ENCODE peak calls at places on chromosome 21, in nine cellular contexts. N, W, E, G, R, I, X, T and M are unnamed samples. For H3K4me1, the result is how much of the 10 kb centered on the place peaks cover.

GRCh38 chr21:37848721-37849490 is 67.4 kb downstream of the KCNJ6 start:
- DNase-seq in T (no peak), E (no peak), N (peak), W (no peak), G (no peak), X (no peak), R (no peak), I (no peak), M (no peak)

GRCh38 chr21:17925900-17926299 is 106.7 kb upstream of the C21orf91 start:
- DNase-seq in E (no peak), W (peak), R (no peak), X (peak), T (no peak), G (no peak), I (no peak), N (peak), M (peak)

GRCh38 chr21:16678479-16678878 is 834.4 kb upstream of the CXADR start:
- DNase-seq in E (no peak), G (no peak), N (no peak), I (no peak), R (no peak), X (no peak), W (no peak), T (no peak), M (no peak)

GRCh38 chr21:32817206-32817605 is 45.7 kb upstream of the PAXBP1 start:
- DNase-seq in G (no peak), T (no peak), E (peak), R (no peak), X (no peak), N (no peak), W (no peak), I (no peak), M (no peak)

GRCh38 chr21:17461014-17461413 is 51.8 kb upstream of the CXADR start:
- DNase-seq in X (no peak), R (no peak), I (no peak), G (peak), W (no peak), N (peak), E (peak), T (no peak), M (no peak)

GRCh38 chr21:46153259-46154154 is 1.9 kb downstream of the FTCD start:
- DNase-seq in X (no peak), G (peak), I (peak), R (peak), E (peak), T (no peak), N (peak), W (peak), M (no peak)

GRCh38 chr21:45094412-45094811 is 20.0 kb downstream of the ADARB1 start:
- DNase-seq in W (no peak), X (no peak), I (no peak), G (no peak), E (no peak), R (no peak), T (no peak), N (no peak), M (no peak)

GRCh38 chr21:39336457-39337008 is 12.4 kb downstream of the HMGN1 start:
- DNase-seq in N (no peak), T (no peak), I (no peak), W (peak), G (no peak), E (no peak), X (no peak), R (no peak), M (no peak)

GRCh38 chr21:29218749-29219148 is 80.0 kb upstream of the BACH1 start:
- DNase-seq in T (no peak), W (no peak), N (no peak), I (no peak), G (no peak), X (peak), E (no peak), R (no peak), M (no peak)

GRCh38 chr21:45027241-45028196 is 46.9 kb upstream of the ADARB1 start:
- DNase-seq in N (no peak), G (no peak), T (no peak), W (no peak), X (no peak), I (no peak), E (no peak), R (peak), M (no peak)

GRCh38 chr21:31798842-31799691 is 67.1 kb upstream of the SCAF4 start:
- DNase-seq in I (no peak), N (no peak), W (no peak), X (peak), G (no peak), T (no peak), R (no peak), E (no peak), M (no peak)

GRCh38 chr21:14070968-14071367 is 139.8 kb downstream of the LIPI start:
- DNase-seq in R (no peak), G (no peak), I (no peak), N (no peak), E (no peak), X (no peak), T (no peak), W (no peak), M (no peak)

GRCh38 chr21:31974454-31974985 is 101.7 kb downstream of the HUNK start:
- DNase-seq in W (peak), G (no peak), I (peak), E (peak), N (no peak), X (no peak), T (no peak), R (no peak), M (no peak)

GRCh38 chr21:45791562-45792418 is 148.3 kb downstream of the PCBP3 start:
- DNase-seq in E (no peak), I (no peak), R (no peak), T (no peak), G (no peak), X (no peak), W (no peak), N (no peak), M (no peak)

GRCh38 chr21:31557956-31558838 is 101.3 kb upstream of the SOD1 start:
- DNase-seq in R (no peak), I (no peak), X (peak), W (peak), N (peak), G (no peak), E (no peak), T (no peak), M (no peak)

GRCh38 chr21:45536301-45537081 is 5.7 kb downstream of the SLC19A1 start:
- DNase-seq in R (peak), X (no peak), E (no peak), I (peak), W (no peak), N (no peak), T (no peak), G (no peak), M (no peak)

GRCh38 chr21:32726742-32727477 is 903 bp downstream of the SYNJ1 start:
- DNase-seq in E (peak), T (no peak), N (peak), X (peak), I (no peak), R (no peak), W (peak), G (peak), M (peak)

GRCh38 chr21:28856588-28857250 is 136.0 kb downstream of the LTN1 start:
- DNase-seq in T (no peak), E (no peak), X (no peak), N (no peak), R (no peak), W (peak), G (no peak), I (no peak), M (no peak)

GRCh38 chr21:40128891-40129290 is 261.7 kb downstream of the PCP4 start:
- DNase-seq in I (no peak), R (no peak), E (no peak), G (no peak), N (no peak), W (no peak), T (no peak), X (peak), M (no peak)

GRCh38 chr21:26170471-26171309 is at the start of gene APP:
- DNase-seq in W (peak), N (peak), I (peak), T (no peak), X (peak), G (peak), R (peak), E (peak), M (peak)

GRCh38 chr21:31181089-31181757 is 142.9 kb upstream of the KRTAP19-8 start:
- DNase-seq in T (no peak), W (no peak), N (no peak), E (no peak), G (no peak), X (no peak), I (no peak), R (no peak), M (no peak)

GRCh38 chr21:38912355-38912619 is 106.6 kb downstream of the ETS2 start:
- DNase-seq in N (no peak), E (no peak), I (no peak), X (no peak), W (no peak), G (no peak), R (no peak), T (no peak), M (no peak)

GRCh38 chr21:45010096-45010495 is 64.3 kb upstream of the ADARB1 start:
- DNase-seq in G (no peak), W (no peak), T (no peak), N (peak), R (no peak), X (peak), I (no peak), E (no peak), M (no peak)

GRCh38 chr21:35664683-35665082 is 395.6 kb downstream of the SETD4 start:
- DNase-seq in R (no peak), W (no peak), N (peak), I (no peak), X (no peak), G (no peak), T (no peak), E (no peak), M (no peak)

GRCh38 chr21:42633858-42634257 is 19.6 kb upstream of the PDE9A start:
- DNase-seq in X (no peak), G (no peak), E (no peak), R (peak), T (no peak), I (no peak), N (no peak), W (no peak), M (no peak)

GRCh38 chr21:28336299-28336698 is 656.4 kb downstream of the LTN1 start:
- DNase-seq in R (no peak), X (peak), E (peak), I (peak), N (peak), G (no peak), T (no peak), W (peak), M (no peak)

GRCh38 chr21:45386728-45387371 is 18.1 kb upstream of the COL18A1 start:
- DNase-seq in G (peak), E (no peak), R (peak), I (no peak), T (no peak), W (no peak), N (peak), X (no peak), M (peak)

GRCh38 chr21:40165212-40165611 is 298.0 kb downstream of the PCP4 start:
- DNase-seq in X (no peak), G (no peak), W (no peak), E (no peak), T (no peak), R (no peak), N (no peak), I (no peak), M (no peak)

GRCh38 chr21:21690068-21690665 is 692.0 kb downstream of the NCAM2 start:
- DNase-seq in E (no peak), R (no peak), X (no peak), G (no peak), I (no peak), T (no peak), N (no peak), W (no peak), M (no peak)

DNA sequence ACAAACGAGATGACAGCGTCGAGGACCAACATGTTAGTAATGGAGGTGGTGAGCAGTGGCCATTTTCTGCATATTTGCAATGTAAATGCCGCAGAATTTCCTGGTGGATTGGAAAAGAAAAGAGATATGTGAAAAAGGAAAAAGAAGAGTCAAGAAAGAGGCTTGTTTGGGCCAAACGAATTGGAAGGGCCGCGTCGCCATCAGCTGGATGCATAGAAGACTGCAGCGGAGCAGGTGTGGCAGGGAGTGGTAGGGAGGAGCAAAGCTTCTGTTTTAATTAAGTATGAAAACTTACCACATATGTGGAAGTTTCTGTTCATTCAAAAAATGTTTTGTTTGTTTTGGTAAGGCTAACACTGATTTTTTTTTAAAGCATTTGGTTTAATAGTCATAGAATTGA is 690.7 kb downstream of the NCAM2 start:
- DNase-seq in W (peak), N (peak), X (peak), T (no peak), I (no peak), G (no peak), E (no peak), R (no peak), M (peak)
- H3K4me1 ChIP-seq in W (under half), N (under half), X (under half), T (under half), I (under half), G (under half), E (under half), R (under half), M (under half)

GRCh38 chr21:41615613-41616012 is 107.7 kb upstream of the TMPRSS2 start:
- DNase-seq in T (no peak), N (peak), G (no peak), R (no peak), X (no peak), W (no peak), I (no peak), E (no peak), M (no peak)
- H3K4me1 ChIP-seq in T (half or more), N (under half), G (half or more), R (under half), X (under half), W (under half), I (under half), E (under half), M (under half)

GRCh38 chr21:43727571-43728466 is 8.9 kb downstream of the PDXK start:
- DNase-seq in I (peak), T (no peak), E (peak), N (peak), W (no peak), X (peak), G (no peak), R (peak), M (no peak)
- H3K4me1 ChIP-seq in I (half or more), T (half or more), E (under half), N (half or more), W (under half), X (under half), G (half or more), R (half or more), M (under half)

DNA sequence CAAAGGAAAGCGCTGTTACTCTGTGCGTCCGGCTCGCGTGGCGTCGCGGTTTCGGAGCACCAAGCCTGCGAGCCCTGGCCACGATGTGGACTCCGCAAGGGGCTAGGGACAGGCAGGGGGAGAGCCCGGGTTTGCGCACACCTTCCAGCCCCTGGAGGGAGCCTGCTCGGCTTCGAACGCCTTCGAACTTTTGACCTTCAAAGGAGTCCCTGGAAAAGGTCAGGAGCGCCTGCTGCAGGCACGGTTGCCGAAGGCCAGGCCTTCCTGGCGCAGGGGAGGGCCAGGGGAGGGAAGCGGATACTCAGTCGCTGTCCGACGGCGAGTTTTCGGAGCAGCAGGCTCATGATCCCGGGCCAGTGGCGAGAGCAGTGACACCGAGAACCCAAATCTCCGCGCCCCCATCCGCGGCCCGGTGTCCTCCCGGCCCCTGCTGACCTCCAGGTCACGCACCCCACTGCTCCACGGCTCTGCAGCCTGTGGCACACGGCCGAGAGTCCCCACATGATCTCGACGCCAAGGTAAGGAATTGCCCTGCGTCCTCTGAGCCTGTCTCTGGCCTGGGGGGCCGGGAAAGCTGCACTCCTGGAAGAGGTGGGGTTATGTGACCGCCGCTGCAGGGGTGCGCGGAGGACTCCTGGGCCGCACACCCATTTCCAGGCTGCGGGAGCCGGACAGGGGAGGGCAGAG is 1.3 kb upstream of the SIM2 start:
- DNase-seq in E (no peak), W (peak), I (no peak), T (no peak), N (no peak), R (peak), G (no peak), X (no peak), M (no peak)
- H3K4me1 ChIP-seq in E (under half), W (half or more), I (half or more), T (under half), N (under half), R (under half), G (half or more), X (under half), M (under half)

DNA sequence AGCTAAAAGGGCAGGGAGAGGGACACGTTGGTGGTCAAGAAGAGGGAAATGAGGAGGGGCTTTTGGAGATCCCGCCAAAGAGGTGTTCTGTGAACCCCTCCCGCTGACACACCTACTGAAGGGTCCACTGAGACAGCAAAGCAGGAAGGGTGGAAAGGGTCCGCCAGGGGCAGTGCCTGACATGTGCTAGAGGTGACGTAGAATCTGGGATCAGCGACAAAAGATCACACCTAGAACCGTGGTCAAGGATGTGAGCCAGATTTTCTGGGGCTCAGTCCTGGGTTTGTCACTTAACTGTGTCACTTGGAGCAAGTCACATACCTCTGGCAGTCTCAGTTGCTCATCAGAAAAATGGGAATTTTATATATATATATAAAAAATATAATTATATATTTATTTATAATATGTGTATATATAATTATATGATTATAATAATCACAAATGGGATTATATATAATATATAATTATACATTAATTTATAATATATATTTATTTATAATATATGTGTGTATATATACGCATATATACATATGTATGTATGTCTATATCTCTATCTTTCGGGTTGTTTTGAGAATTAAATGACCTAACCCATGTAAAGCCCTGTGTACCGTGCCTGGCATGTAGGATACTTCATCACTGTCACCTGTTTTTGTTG is 34.9 kb upstream of the ATP5PO start:
- DNase-seq in E (no peak), I (no peak), X (no peak), T (no peak), W (no peak), G (no peak), R (no peak), N (no peak), M (no peak)
- H3K4me1 ChIP-seq in E (under half), I (under half), X (under half), T (under half), W (under half), G (under half), R (under half), N (under half), M (under half)